ENCODE peak calls at places on chromosomes 1 and 21, in ten cellular contexts. One of them, this sample, is unnamed.

GRCh38 chr1:218783916-218784315 is 389.8 kb upstream of the LYPLAL1 start:
- DNase-seq in GM04503: no peak
- DNase-seq in AG09309: no peak
- DNase-seq in WERI-Rb-1: no peak
- DNase-seq in stimulated activated CD4-positive, alpha-beta T cell treated with anti-CD3 and anti-CD28 coated beads, Interleukin-2, amount 100 ng/mL, for 48 hours: no peak
- DNase-seq in neural crest cell: no peak
- DNase-seq in NCI-H774: no peak
- DNase-seq in endothelial cell: no peak
- DNase-seq in fibroblast of lung: no peak
- DNase-seq in EL: no peak
- DNase-seq in this sample: no peak

GRCh38 chr1:73106931-73107330 is 824.6 kb upstream of the NEGR1 start:
- DNase-seq in GM04503: no peak
- DNase-seq in AG09309: no peak
- DNase-seq in WERI-Rb-1: no peak
- DNase-seq in stimulated activated CD4-positive, alpha-beta T cell treated with anti-CD3 and anti-CD28 coated beads, Interleukin-2, amount 100 ng/mL, for 48 hours: no peak
- DNase-seq in neural crest cell: no peak
- DNase-seq in NCI-H774: no peak
- DNase-seq in endothelial cell: no peak
- DNase-seq in fibroblast of lung: no peak
- DNase-seq in EL: no peak
- DNase-seq in this sample: no peak

GRCh38 chr1:34162852-34163766 is 1.9 kb downstream of the CSMD2 start:
- DNase-seq in GM04503: peak
- DNase-seq in AG09309: peak
- DNase-seq in WERI-Rb-1: peak
- DNase-seq in stimulated activated CD4-positive, alpha-beta T cell treated with anti-CD3 and anti-CD28 coated beads, Interleukin-2, amount 100 ng/mL, for 48 hours: peak
- DNase-seq in neural crest cell: peak
- DNase-seq in NCI-H774: peak
- DNase-seq in endothelial cell: peak
- DNase-seq in fibroblast of lung: peak
- DNase-seq in EL: peak
- DNase-seq in this sample: peak

GRCh38 chr1:225849905-225850304 is 32.3 kb downstream of the TMEM63A start:
- DNase-seq in GM04503: no peak
- DNase-seq in AG09309: no peak
- DNase-seq in WERI-Rb-1: no peak
- DNase-seq in stimulated activated CD4-positive, alpha-beta T cell treated with anti-CD3 and anti-CD28 coated beads, Interleukin-2, amount 100 ng/mL, for 48 hours: no peak
- DNase-seq in neural crest cell: no peak
- DNase-seq in NCI-H774: no peak
- DNase-seq in endothelial cell: no peak
- DNase-seq in fibroblast of lung: no peak
- DNase-seq in EL: no peak
- DNase-seq in this sample: no peak

GRCh38 chr1:190179817-190180216 is 297.8 kb downstream of the BRINP3 start:
- DNase-seq in GM04503: no peak
- DNase-seq in AG09309: no peak
- DNase-seq in WERI-Rb-1: no peak
- DNase-seq in stimulated activated CD4-positive, alpha-beta T cell treated with anti-CD3 and anti-CD28 coated beads, Interleukin-2, amount 100 ng/mL, for 48 hours: no peak
- DNase-seq in neural crest cell: no peak
- DNase-seq in NCI-H774: peak
- DNase-seq in endothelial cell: no peak
- DNase-seq in fibroblast of lung: peak
- DNase-seq in EL: peak
- DNase-seq in this sample: no peak

GRCh38 chr1:171911506-171911905 is 70.2 kb downstream of the DNM3 start:
- DNase-seq in GM04503: no peak
- DNase-seq in AG09309: no peak
- DNase-seq in WERI-Rb-1: no peak
- DNase-seq in stimulated activated CD4-positive, alpha-beta T cell treated with anti-CD3 and anti-CD28 coated beads, Interleukin-2, amount 100 ng/mL, for 48 hours: no peak
- DNase-seq in neural crest cell: no peak
- DNase-seq in NCI-H774: no peak
- DNase-seq in endothelial cell: no peak
- DNase-seq in fibroblast of lung: peak
- DNase-seq in EL: no peak
- DNase-seq in this sample: no peak

GRCh38 chr21:15060776-15061175 is 4.0 kb downstream of the NRIP1 start:
- DNase-seq in GM04503: no peak
- DNase-seq in AG09309: no peak
- DNase-seq in WERI-Rb-1: no peak
- DNase-seq in stimulated activated CD4-positive, alpha-beta T cell treated with anti-CD3 and anti-CD28 coated beads, Interleukin-2, amount 100 ng/mL, for 48 hours: no peak
- DNase-seq in neural crest cell: no peak
- DNase-seq in NCI-H774: no peak
- DNase-seq in endothelial cell: no peak
- DNase-seq in fibroblast of lung: peak
- DNase-seq in EL: peak
- DNase-seq in this sample: no peak

GRCh38 chr1:10808441-10808840 is 12.0 kb upstream of the CASZ1 start:
- DNase-seq in GM04503: no peak
- DNase-seq in AG09309: no peak
- DNase-seq in WERI-Rb-1: no peak
- DNase-seq in stimulated activated CD4-positive, alpha-beta T cell treated with anti-CD3 and anti-CD28 coated beads, Interleukin-2, amount 100 ng/mL, for 48 hours: no peak
- DNase-seq in neural crest cell: no peak
- DNase-seq in NCI-H774: no peak
- DNase-seq in endothelial cell: no peak
- DNase-seq in fibroblast of lung: no peak
- DNase-seq in EL: no peak
- DNase-seq in this sample: no peak

GRCh38 chr1:11822091-11822490 is 16.1 kb downstream of the CLCN6 start:
- DNase-seq in GM04503: no peak
- DNase-seq in AG09309: no peak
- DNase-seq in WERI-Rb-1: no peak
- DNase-seq in stimulated activated CD4-positive, alpha-beta T cell treated with anti-CD3 and anti-CD28 coated beads, Interleukin-2, amount 100 ng/mL, for 48 hours: no peak
- DNase-seq in neural crest cell: no peak
- DNase-seq in NCI-H774: no peak
- DNase-seq in endothelial cell: no peak
- DNase-seq in fibroblast of lung: peak
- DNase-seq in EL: peak
- DNase-seq in this sample: no peak

GRCh38 chr1:21254335-21254951 is 35.8 kb downstream of the ECE1 start:
- DNase-seq in GM04503: no peak
- DNase-seq in AG09309: no peak
- DNase-seq in WERI-Rb-1: peak
- DNase-seq in stimulated activated CD4-positive, alpha-beta T cell treated with anti-CD3 and anti-CD28 coated beads, Interleukin-2, amount 100 ng/mL, for 48 hours: no peak
- DNase-seq in neural crest cell: no peak
- DNase-seq in NCI-H774: no peak
- DNase-seq in endothelial cell: peak
- DNase-seq in fibroblast of lung: no peak
- DNase-seq in EL: no peak
- DNase-seq in this sample: peak

GRCh38 chr1:230231739-230232075 is 164.7 kb downstream of the GALNT2 start:
- DNase-seq in GM04503: no peak
- DNase-seq in AG09309: no peak
- DNase-seq in WERI-Rb-1: no peak
- DNase-seq in stimulated activated CD4-positive, alpha-beta T cell treated with anti-CD3 and anti-CD28 coated beads, Interleukin-2, amount 100 ng/mL, for 48 hours: no peak
- DNase-seq in neural crest cell: no peak
- DNase-seq in NCI-H774: peak
- DNase-seq in endothelial cell: no peak
- DNase-seq in fibroblast of lung: peak
- DNase-seq in EL: no peak
- DNase-seq in this sample: peak

GRCh38 chr1:231676487-231676886 is 49.9 kb downstream of the DISC1 start:
- DNase-seq in GM04503: peak
- DNase-seq in AG09309: no peak
- DNase-seq in WERI-Rb-1: no peak
- DNase-seq in stimulated activated CD4-positive, alpha-beta T cell treated with anti-CD3 and anti-CD28 coated beads, Interleukin-2, amount 100 ng/mL, for 48 hours: no peak
- DNase-seq in neural crest cell: no peak
- DNase-seq in NCI-H774: no peak
- DNase-seq in endothelial cell: no peak
- DNase-seq in fibroblast of lung: no peak
- DNase-seq in EL: no peak
- DNase-seq in this sample: no peak

GRCh38 chr1:192224386-192224785 is 66.1 kb downstream of the RGS18 start:
- DNase-seq in GM04503: no peak
- DNase-seq in AG09309: no peak
- DNase-seq in WERI-Rb-1: no peak
- DNase-seq in stimulated activated CD4-positive, alpha-beta T cell treated with anti-CD3 and anti-CD28 coated beads, Interleukin-2, amount 100 ng/mL, for 48 hours: no peak
- DNase-seq in neural crest cell: no peak
- DNase-seq in NCI-H774: no peak
- DNase-seq in endothelial cell: no peak
- DNase-seq in fibroblast of lung: peak
- DNase-seq in EL: no peak
- DNase-seq in this sample: no peak

GRCh38 chr21:25615880-25616279 is 8.6 kb upstream of the MRPL39 start:
- DNase-seq in GM04503: no peak
- DNase-seq in AG09309: no peak
- DNase-seq in WERI-Rb-1: no peak
- DNase-seq in stimulated activated CD4-positive, alpha-beta T cell treated with anti-CD3 and anti-CD28 coated beads, Interleukin-2, amount 100 ng/mL, for 48 hours: no peak
- DNase-seq in neural crest cell: no peak
- DNase-seq in NCI-H774: no peak
- DNase-seq in endothelial cell: no peak
- DNase-seq in fibroblast of lung: no peak
- DNase-seq in EL: no peak
- DNase-seq in this sample: no peak

GRCh38 chr21:35573472-35574389 is 486.6 kb downstream of the SETD4 start:
- DNase-seq in GM04503: no peak
- DNase-seq in AG09309: no peak
- DNase-seq in WERI-Rb-1: no peak
- DNase-seq in stimulated activated CD4-positive, alpha-beta T cell treated with anti-CD3 and anti-CD28 coated beads, Interleukin-2, amount 100 ng/mL, for 48 hours: no peak
- DNase-seq in neural crest cell: no peak
- DNase-seq in NCI-H774: no peak
- DNase-seq in endothelial cell: no peak
- DNase-seq in fibroblast of lung: peak
- DNase-seq in EL: no peak
- DNase-seq in this sample: no peak

GRCh38 chr1:40877681-40878080 is 15.5 kb upstream of the CITED4 start:
- DNase-seq in GM04503: peak
- DNase-seq in AG09309: peak
- DNase-seq in WERI-Rb-1: peak
- DNase-seq in stimulated activated CD4-positive, alpha-beta T cell treated with anti-CD3 and anti-CD28 coated beads, Interleukin-2, amount 100 ng/mL, for 48 hours: no peak
- DNase-seq in neural crest cell: no peak
- DNase-seq in NCI-H774: no peak
- DNase-seq in endothelial cell: no peak
- DNase-seq in fibroblast of lung: peak
- DNase-seq in EL: peak
- DNase-seq in this sample: peak

GRCh38 chr1:11281518-11282331 is 8.7 kb downstream of the UBIAD1 start:
- DNase-seq in GM04503: peak
- DNase-seq in AG09309: peak
- DNase-seq in WERI-Rb-1: no peak
- DNase-seq in stimulated activated CD4-positive, alpha-beta T cell treated with anti-CD3 and anti-CD28 coated beads, Interleukin-2, amount 100 ng/mL, for 48 hours: no peak
- DNase-seq in neural crest cell: no peak
- DNase-seq in NCI-H774: no peak
- DNase-seq in endothelial cell: no peak
- DNase-seq in fibroblast of lung: peak
- DNase-seq in EL: peak
- DNase-seq in this sample: peak

GRCh38 chr1:32724678-32725594 is 22.4 kb upstream of the SYNC start:
- DNase-seq in GM04503: peak
- DNase-seq in AG09309: peak
- DNase-seq in WERI-Rb-1: no peak
- DNase-seq in stimulated activated CD4-positive, alpha-beta T cell treated with anti-CD3 and anti-CD28 coated beads, Interleukin-2, amount 100 ng/mL, for 48 hours: no peak
- DNase-seq in neural crest cell: no peak
- DNase-seq in NCI-H774: peak
- DNase-seq in endothelial cell: peak
- DNase-seq in fibroblast of lung: peak
- DNase-seq in EL: peak
- DNase-seq in this sample: peak

GRCh38 chr1:224629965-224630364 is 13.8 kb downstream of the CNIH3 start:
- DNase-seq in GM04503: no peak
- DNase-seq in AG09309: no peak
- DNase-seq in WERI-Rb-1: no peak
- DNase-seq in stimulated activated CD4-positive, alpha-beta T cell treated with anti-CD3 and anti-CD28 coated beads, Interleukin-2, amount 100 ng/mL, for 48 hours: no peak
- DNase-seq in neural crest cell: no peak
- DNase-seq in NCI-H774: peak
- DNase-seq in endothelial cell: no peak
- DNase-seq in fibroblast of lung: no peak
- DNase-seq in EL: no peak
- DNase-seq in this sample: no peak